ENCODE peak calls at places on chromosomes 5 and 9, in four cellular contexts. J is stimulated activated CD8-positive, alpha-beta memory T cell treated with anti-CD3 and anti-CD28 coated beads, Interleukin-12 subunit alpha, Interleukin-12 subunit beta, amount 100 ng/mL, for 4 hours; F is spleen; R is stimulated activated CD4-positive, alpha-beta T cell treated with anti-CD3 and anti-CD28 coated beads, Interleukin-15, amount 100 ng/mL, for 1 hour. N is an unnamed sample.

GRCh38 chr5:67512758-67513157 is 316.2 kb upstream of the CD180 start:
- DNase-seq in R (no peak), J (no peak), F (no peak), N (no peak)

GRCh38 chr5:163104496-163104895 is 332.9 kb upstream of the CCNG1 start:
- DNase-seq in J (no peak), R (no peak), F (no peak), N (no peak)

GRCh38 chr9:6450641-6451375 is 37.8 kb downstream of the UHRF2 start:
- DNase-seq in J (no peak), R (no peak), F (no peak), N (no peak)

GRCh38 chr9:93225417-93225816 is 41.5 kb downstream of the WNK2 start:
- DNase-seq in R (no peak), J (no peak), F (no peak), N (no peak)

GRCh38 chr5:72523960-72524582 is 16.9 kb upstream of the ZNF366 start:
- DNase-seq in J (no peak), R (no peak), F (no peak), N (peak)

GRCh38 chr5:2130361-2130760 is 247.6 kb upstream of the IRX4 start:
- DNase-seq in F (no peak), R (no peak), J (no peak), N (no peak)

GRCh38 chr5:132962429-132962928 is 955 bp downstream of the AFF4 start:
- DNase-seq in R (no peak), J (no peak), F (no peak), N (peak)

GRCh38 chr5:54480296-54480695 is 24.8 kb downstream of the HSPB3 start:
- DNase-seq in F (no peak), R (no peak), J (no peak), N (no peak)

GRCh38 chr9:88370346-88370745 is 17.9 kb upstream of the SPIN1 start:
- DNase-seq in R (no peak), J (no peak), F (no peak), N (no peak)

GRCh38 chr9:85215416-85215815 is 526.3 kb downstream of the AGTPBP1 start:
- DNase-seq in J (no peak), R (no peak), F (no peak), N (no peak)

GRCh38 chr5:74530316-74530917 is 110.1 kb downstream of the ENC1 start:
- DNase-seq in R (no peak), F (no peak), J (no peak), N (no peak)

N was measured in AG20443.